ENCODE peak calls at places on chromosomes 7 and 10, in four cellular contexts. W, P, R and D are unnamed samples.

GRCh38 chr10:55174419-55174818 is 373.4 kb upstream of the PCDH15 start:
- DNase-seq in W (no peak), P (no peak), R (peak; percentile 61), D (no peak)

GRCh38 chr7:157961731-157962457 is 625.1 kb downstream of the DNAJB6 start:
- DNase-seq in W (no peak), P (no peak), R (peak; percentile 65), D (no peak)

GRCh38 chr10:23158370-23158769 is 33.7 kb upstream of the PTF1A start:
- DNase-seq in W (peak; percentile 37), P (peak; percentile 21), R (peak; percentile 78), D (peak; percentile 11)

GRCh38 chr10:99917963-99918825 is 91.6 kb downstream of the DNMBP start:
- DNase-seq in W (no peak), P (no peak), R (peak; percentile 96), D (no peak)

GRCh38 chr10:23199768-23200511 is 7.8 kb downstream of the PTF1A start:
- DNase-seq in W (no peak), P (no peak), R (peak; percentile 66), D (no peak)

GRCh38 chr10:52740913-52741675 is 31.5 kb downstream of the MBL2 start:
- DNase-seq in W (peak; percentile 39), P (no peak), R (peak; percentile 95), D (no peak)

GRCh38 chr10:73883553-73883952 is 9.2 kb upstream of the CAMK2G start:
- DNase-seq in W (no peak), P (no peak), R (no peak), D (no peak)

GRCh38 chr10:131933016-131933694 is 32.3 kb downstream of the PPP2R2D start:
- DNase-seq in W (no peak), P (no peak), R (no peak), D (no peak)

GRCh38 chr7:142459557-142459963 is 201.7 kb upstream of the PRSS58 start:
- DNase-seq in W (peak; percentile 82), P (no peak), R (peak; percentile 68), D (peak; percentile 47)

GRCh38 chr10:1124796-1125195 is 68.6 kb downstream of the WDR37 start:
- DNase-seq in W (no peak), P (no peak), R (no peak), D (no peak)

GRCh38 chr10:14959221-14960057 is at the start of gene MEIG1:
- DNase-seq in W (peak; percentile 96), P (peak; percentile 47), R (peak; percentile 99), D (peak; percentile 68)
- TF ChIP-seq CTCF in W (no peak), P (no peak), R (no peak), D (no peak)

GRCh38 chr10:97913554-97913953 is 63.9 kb downstream of the GOLGA7B start:
- DNase-seq in W (no peak), P (no peak), R (no peak), D (no peak)
- H3K4me3 ChIP-seq in W (no peak overlapping the region), P (no peak overlapping the region), R (no peak overlapping the region), D (no peak overlapping the region)

GRCh38 chr7:147992698-147993097 is 597.9 kb upstream of the C7orf33 start:
- DNase-seq in W (no peak), P (no peak), R (no peak), D (no peak)
- TF ChIP-seq CTCF in W (no peak), P (no peak), R (no peak), D (no peak)

GRCh38 chr7:80589561-80590083 is 48.8 kb upstream of the CD36 start:
- DNase-seq in W (no peak), P (no peak), R (no peak), D (no peak)

GRCh38 chr7:80588591-80588990 is 49.9 kb upstream of the CD36 start:
- DNase-seq in W (no peak), P (no peak), R (no peak), D (no peak)

GRCh38 chr7:80583901-80584300 is 54.5 kb upstream of the CD36 start:
- DNase-seq in W (no peak), P (peak; percentile 12), R (no peak), D (no peak)

GRCh38 chr7:80584778-80585177 is 53.7 kb upstream of the CD36 start:
- DNase-seq in W (peak; percentile 28), P (peak; percentile 24), R (no peak), D (peak; percentile 13)

DNA sequence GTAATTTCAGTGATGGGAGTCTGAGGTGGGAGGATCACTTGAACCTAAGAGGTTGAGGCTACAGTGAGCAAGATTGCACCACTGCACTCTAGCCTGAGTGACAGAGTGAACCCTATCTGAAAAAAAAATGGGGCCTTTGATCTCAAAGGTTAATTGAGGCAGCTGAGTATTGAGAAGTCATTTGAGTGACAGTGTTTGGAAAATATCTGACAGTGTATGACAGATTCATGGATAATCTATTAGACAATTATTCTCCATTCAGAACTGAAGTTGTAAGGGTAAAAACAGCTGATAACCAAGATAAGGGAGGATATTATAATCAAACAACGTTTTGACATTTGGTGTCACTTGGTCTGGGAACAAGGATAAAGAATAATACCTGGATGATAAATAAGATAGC is 50.9 kb upstream of the CD36 start:
- DNase-seq in W (no peak), P (no peak), R (no peak), D (no peak)
- H3K4me3 ChIP-seq in W (no peak overlapping the region), P (no peak overlapping the region), R (no peak overlapping the region), D (no peak overlapping the region)

GRCh38 chr10:103847909-103848468 is 7.4 kb downstream of the SH3PXD2A start:
- DNase-seq in W (no peak), P (no peak), R (peak; percentile 83), D (no peak)
- TF ChIP-seq CTCF in W (no peak), P (peak; percentile 36), R (peak; percentile 62), D (peak; percentile 35)

GRCh38 chr7:80646088-80646961 is 7.9 kb downstream of the CD36 start:
- DNase-seq in W (no peak), P (no peak), R (no peak), D (no peak)

GRCh38 chr7:80643336-80643925 is 5.0 kb downstream of the CD36 start:
- DNase-seq in W (peak; percentile 6), P (no peak), R (no peak), D (peak; percentile 20)

GRCh38 chr7:80641548-80641947 is 3.1 kb downstream of the CD36 start:
- DNase-seq in W (no peak), P (no peak), R (no peak), D (no peak)

GRCh38 chr7:80642871-80643270 is 4.4 kb downstream of the CD36 start:
- DNase-seq in W (no peak), P (no peak), R (no peak), D (no peak)

DNA sequence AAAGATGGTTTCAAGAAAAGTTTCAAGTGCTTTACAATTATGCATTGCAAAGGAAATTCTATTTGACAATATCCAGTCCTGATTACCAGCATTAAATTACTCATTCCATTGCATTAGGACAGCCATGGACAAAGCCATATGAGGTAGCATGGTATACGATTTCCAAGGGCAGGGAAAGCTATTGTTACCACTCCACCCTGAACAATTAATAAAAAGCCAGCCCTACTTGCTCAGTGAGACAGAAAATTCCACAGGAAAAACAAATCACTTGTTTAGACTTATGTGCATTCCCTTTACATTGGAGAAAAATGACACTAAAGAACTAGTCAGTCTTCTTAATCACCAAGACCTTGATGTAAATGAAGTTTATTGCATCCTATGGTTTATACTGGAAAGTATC is 5.6 kb downstream of the CD36 start:
- DNase-seq in W (no peak), P (no peak), R (no peak), D (no peak)
- H3K4me3 ChIP-seq in W (no peak overlapping the region), P (no peak overlapping the region), R (no peak overlapping the region), D (no peak overlapping the region)